ENCODE peak calls at places on chromosome 7, in seven cellular contexts. J, F, B, R, I, K and S are unnamed samples.

GRCh38 chr7:155811895-155812761 is at the start of gene SHH:
- DNase-seq in F (no peak), I (no peak), K (no peak), B (no peak), R (no peak), J (no peak), S (no peak)

GRCh38 chr7:50621932-50622587 is 56.9 kb upstream of the DDC start:
- DNase-seq in B (peak; percentile 63), J (no peak), R (no peak), F (no peak), I (no peak), K (no peak), S (no peak)

GRCh38 chr7:83677180-83677866 is 28.4 kb upstream of the SEMA3E start:
- DNase-seq in B (peak; percentile 36), J (no peak), I (no peak), F (peak; percentile 13), R (no peak), K (peak; percentile 90), S (no peak)

GRCh38 chr7:464712-465461 is 54.8 kb downstream of the PDGFA start:
- DNase-seq in K (no peak), F (no peak), B (peak; percentile 50), R (peak; percentile 55), I (no peak), J (no peak), S (no peak)

GRCh38 chr7:134827889-134828288 is 48.5 kb downstream of the CALD1 start:
- DNase-seq in J (no peak), F (no peak), R (no peak), I (no peak), K (no peak), B (no peak), S (no peak)

GRCh38 chr7:28192786-28193581 is 12.4 kb upstream of the JAZF1 start:
- DNase-seq in K (no peak), F (no peak), I (no peak), J (no peak), R (no peak), B (no peak), S (no peak)

GRCh38 chr7:11648980-11649379 is 183.0 kb downstream of the THSD7A start:
- DNase-seq in B (no peak), K (no peak), J (no peak), I (no peak), R (no peak), F (no peak), S (no peak)

GRCh38 chr7:150373049-150373801 is 4.6 kb downstream of the REPIN1 start:
- DNase-seq in I (no peak), R (no peak), B (no peak), K (no peak), F (no peak), J (no peak), S (no peak)

GRCh38 chr7:79553811-79554555 is 100.5 kb upstream of the MAGI2 start:
- DNase-seq in I (no peak), J (no peak), K (no peak), F (no peak), B (no peak), R (no peak), S (no peak)

GRCh38 chr7:33754933-33755928 is 150.1 kb upstream of the BMPER start:
- DNase-seq in K (no peak), J (no peak), F (peak; percentile 62), B (no peak), R (no peak), I (no peak), S (no peak)

GRCh38 chr7:157495177-157495553 is 158.4 kb downstream of the DNAJB6 start:
- DNase-seq in I (no peak), F (no peak), K (no peak), B (no peak), R (no peak), J (peak; percentile 38), S (no peak)

GRCh38 chr7:47973739-47974138 is 5.7 kb downstream of the HUS1 start:
- DNase-seq in F (no peak), B (no peak), K (no peak), R (no peak), I (no peak), J (peak; percentile 22), S (no peak)

GRCh38 chr7:44563171-44563679 is 10.5 kb downstream of the DDX56 start:
- DNase-seq in B (no peak), F (no peak), I (no peak), K (no peak), R (no peak), J (no peak), S (no peak)

GRCh38 chr7:36658603-36659516 is 65.4 kb downstream of the AOAH start:
- DNase-seq in F (no peak), K (no peak), R (no peak), J (no peak), I (peak; percentile 30), B (no peak), S (no peak)

GRCh38 chr7:141366098-141366621 is 185.1 kb upstream of the AGK start:
- DNase-seq in K (no peak), B (no peak), R (no peak), F (no peak), J (no peak), I (no peak), S (no peak)